ENCODE peak calls at places on chromosomes 3 and 15, in ten cellular contexts. T is mammary epithelial cell, L is fibroblast of the aortic adventitia, R is astrocyte, B is foreskin fibroblast, W is HL-60, V is colonic mucosa, Y is right atrium auricular region, A is bronchial epithelial cell, C is uterus. X is an unnamed sample.

GRCh38 chr3:119781330-119782198 is at the start of gene NR1I2:
- DNase-seq in C (no peak), V (peak; percentile 67), A (no peak), R (no peak), B (no peak), T (no peak), L (no peak), W (no peak), Y (no peak), X (no peak)

GRCh38 chr15:48415036-48415886 is 84.0 kb downstream of the DUT start:
- DNase-seq in B (peak; percentile 75), C (no peak), W (no peak), A (peak; percentile 80), V (no peak), Y (no peak), R (peak; percentile 52), T (peak; percentile 27), L (peak; percentile 81), X (no peak)

GRCh38 chr3:129596194-129597086 is 10.0 kb downstream of the PLXND1 start:
- DNase-seq in T (no peak), R (peak; percentile 92), V (peak; percentile 67), Y (peak; percentile 94), L (peak; percentile 97), A (no peak), W (peak; percentile 76), C (peak; percentile 90), B (peak; percentile 97), X (peak; percentile 98)

GRCh38 chr3:143433787-143434378 is 314.3 kb downstream of the CHST2 start:
- DNase-seq in C (no peak), T (no peak), R (no peak), V (peak; percentile 42), B (no peak), A (no peak), L (no peak), W (no peak), Y (no peak), X (peak; percentile 46)

GRCh38 chr3:29514912-29515311 is 234.0 kb downstream of the RBMS3 start:
- DNase-seq in T (no peak), C (no peak), W (no peak), B (no peak), Y (no peak), R (no peak), A (peak; percentile 43), L (no peak), V (no peak), X (peak; percentile 33)

GRCh38 chr15:55897560-55898336 is 95.7 kb downstream of the NEDD4 start:
- DNase-seq in W (peak; percentile 12), T (peak; percentile 79), C (peak; percentile 40), R (peak; percentile 20), Y (no peak), B (peak; percentile 79), A (peak; percentile 87), V (peak; percentile 56), L (peak; percentile 73), X (peak; percentile 71)

GRCh38 chr3:3170998-3171397 is 8.5 kb downstream of the CRBN start:
- DNase-seq in R (no peak), W (no peak), B (peak; percentile 49), C (no peak), L (peak; percentile 46), Y (no peak), T (peak; percentile 11), A (peak; percentile 53), V (no peak), X (peak; percentile 51)

GRCh38 chr3:10926441-10926830 is 66.1 kb upstream of the SLC6A1 start:
- DNase-seq in L (no peak), T (no peak), W (no peak), Y (no peak), A (no peak), R (no peak), V (no peak), C (no peak), B (no peak), X (no peak)

GRCh38 chr3:15049584-15049983 is 15.5 kb downstream of the MRPS25 start:
- DNase-seq in T (no peak), A (no peak), C (no peak), W (no peak), R (no peak), L (no peak), B (no peak), V (no peak), Y (no peak), X (no peak)

GRCh38 chr3:194266658-194267005 is 84.5 kb downstream of the CPN2 start:
- DNase-seq in C (peak; percentile 6), B (no peak), T (no peak), L (no peak), A (no peak), R (no peak), W (no peak), Y (peak; percentile 47), V (peak; percentile 12), X (no peak)

GRCh38 chr3:147361671-147362420 is 44.5 kb downstream of the ZIC4 start:
- DNase-seq in C (no peak), V (peak; percentile 53), Y (no peak), L (no peak), W (peak; percentile 51), A (peak; percentile 1), T (peak; percentile 3), R (no peak), B (peak; percentile 32), X (peak; percentile 7)

DNA sequence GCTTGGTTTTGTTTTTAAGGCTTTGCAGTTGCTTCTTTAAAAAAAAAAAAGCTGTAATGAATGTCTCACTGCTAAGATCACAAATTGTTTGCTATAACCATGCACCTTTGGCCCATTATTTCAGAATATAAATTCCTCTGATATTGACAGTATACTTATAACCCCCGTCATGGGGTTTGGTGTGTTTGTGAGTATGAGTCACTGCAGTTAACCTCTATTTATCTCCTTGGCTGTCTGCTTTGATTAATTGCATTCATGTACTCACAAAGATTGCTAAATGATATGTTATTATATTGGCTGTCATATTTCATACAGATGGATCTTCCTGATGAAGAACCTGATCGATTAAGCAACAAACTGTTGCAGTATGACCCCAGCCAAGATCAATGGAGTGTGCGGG is 14.8 kb downstream of the KBTBD12 start:
- DNase-seq in A (peak; percentile 12), C (no peak), W (no peak), B (no peak), R (no peak), V (no peak), L (no peak), T (peak; percentile 8), Y (no peak), X (no peak)
- H3K4me3 ChIP-seq in A (no peak overlapping the region), C (no peak overlapping the region), W (no peak overlapping the region), B (no peak overlapping the region), R (no peak overlapping the region), V (no peak overlapping the region), L (no peak overlapping the region), T (no peak overlapping the region), Y (no peak overlapping the region), X (no peak overlapping the region)

GRCh38 chr3:134366221-134366927 is 7.9 kb downstream of the AMOTL2 start:
- DNase-seq in A (no peak), R (no peak), W (no peak), T (no peak), C (no peak), L (peak; percentile 38), V (peak; percentile 3), B (peak; percentile 37), Y (no peak), X (no peak)

GRCh38 chr3:134367412-134367811 is 6.8 kb downstream of the AMOTL2 start:
- DNase-seq in L (no peak), A (no peak), W (no peak), R (no peak), Y (no peak), C (no peak), T (no peak), B (no peak), V (peak; percentile 16), X (no peak)

GRCh38 chr3:134365766-134366065 is 8.5 kb downstream of the AMOTL2 start:
- DNase-seq in R (no peak), B (no peak), A (no peak), V (no peak), L (no peak), C (no peak), W (no peak), Y (no peak), T (no peak), X (no peak)

GRCh38 chr3:134367869-134368750 is 6.1 kb downstream of the AMOTL2 start:
- DNase-seq in L (peak; percentile 30), W (no peak), V (peak; percentile 14), Y (no peak), A (no peak), C (no peak), T (no peak), R (no peak), B (no peak), X (no peak)

DNA sequence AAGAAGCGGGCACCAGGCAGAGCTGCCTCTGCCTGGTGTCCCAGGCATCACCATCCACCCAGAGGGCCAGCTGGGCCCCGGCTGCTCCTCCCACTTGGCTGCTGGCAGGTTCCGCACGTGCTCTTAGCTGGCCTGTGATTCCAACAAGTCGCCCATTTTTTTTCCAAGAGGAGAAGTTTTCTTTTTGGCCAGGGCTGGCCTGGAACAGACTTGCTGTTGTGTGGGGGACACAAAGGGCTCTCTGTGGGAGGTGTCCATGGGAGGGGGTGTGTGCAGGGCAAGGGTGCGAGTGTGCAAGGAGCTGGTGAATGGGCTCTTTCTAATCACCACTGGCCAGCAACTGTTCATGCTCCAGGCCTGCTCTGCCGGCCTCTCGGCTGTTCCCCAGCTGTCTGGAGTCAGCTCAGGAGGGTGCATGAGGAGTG is 7.3 kb downstream of the AMOTL2 start:
- DNase-seq in Y (no peak), B (peak; percentile 64), W (no peak), C (no peak), R (no peak), T (no peak), A (no peak), V (peak; percentile 22), L (peak; percentile 53), X (no peak)
- TF ChIP-seq CTCF in Y (no peak), B (no peak), W (no peak), C (no peak), R (no peak), T (no peak), A (no peak), V (no peak), L (no peak), X (no peak)

DNA sequence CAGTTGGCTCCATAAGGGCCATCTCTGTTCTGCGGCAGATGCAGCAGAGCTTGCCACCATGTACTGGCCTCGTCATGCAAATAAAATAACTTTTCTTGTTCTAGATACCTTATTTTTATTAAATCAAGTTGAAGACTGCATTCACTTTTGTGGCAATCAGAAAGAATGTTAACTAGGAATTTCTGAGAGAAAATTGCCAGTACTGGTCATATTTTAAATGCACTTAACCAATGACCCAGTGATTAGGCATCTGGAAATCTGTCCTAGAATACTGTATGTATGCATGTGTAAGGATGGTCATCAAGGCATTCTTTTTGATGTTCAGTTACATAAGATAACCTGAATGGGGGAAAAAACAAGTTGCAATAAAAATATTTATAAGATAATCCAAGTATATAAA is 34.2 kb upstream of the CSPG5 start:
- DNase-seq in T (no peak), Y (no peak), W (no peak), V (no peak), L (no peak), R (peak; percentile 29), B (no peak), C (no peak), A (no peak), X (peak; percentile 6)
- H3K4me3 ChIP-seq in T (no peak overlapping the region), Y (no peak overlapping the region), W (no peak overlapping the region), V (no peak overlapping the region), L (no peak overlapping the region), R (no peak overlapping the region), B (no peak overlapping the region), C (no peak overlapping the region), A (no peak overlapping the region), X (no peak overlapping the region)

DNA sequence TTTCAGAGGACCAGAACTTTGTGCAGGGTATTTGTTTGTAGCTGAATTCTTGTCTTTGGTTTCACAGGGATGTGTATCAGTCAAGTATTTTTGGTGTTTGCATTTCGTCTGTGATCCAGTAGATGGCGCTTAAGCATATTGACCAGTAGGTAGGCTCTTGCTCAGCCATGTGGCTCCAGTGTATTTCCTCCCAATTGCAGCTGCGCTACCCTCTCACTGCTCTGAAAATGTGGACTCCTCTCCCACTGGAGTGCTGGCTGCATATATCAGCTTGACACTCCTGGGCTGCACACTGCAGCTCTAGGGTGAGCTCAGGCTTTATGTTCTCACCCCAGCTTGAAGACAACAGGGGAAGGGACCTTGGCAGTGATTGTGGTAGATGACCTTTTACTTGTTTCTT is 1264.3 kb upstream of the ALCAM start:
- DNase-seq in A (peak; percentile 52), Y (no peak), R (peak; percentile 30), W (peak; percentile 33), C (no peak), L (peak; percentile 63), B (peak; percentile 6), T (peak; percentile 13), V (no peak), X (peak; percentile 50)
- TF ChIP-seq CTCF in A (peak; percentile 72), Y (no peak), R (peak; percentile 76), W (peak; percentile 41), C (no peak), L (peak; percentile 66), B (peak; percentile 31), T (peak; percentile 72), V (peak; percentile 26), X (peak; percentile 31)

X was measured in cardiac fibroblast.